ENCODE peak calls at places on chromosomes 11 and 22, in four cellular contexts. One of them, this sample, is unnamed.

GRCh38 chr11:96227244-96227643 is 115.8 kb downstream of the MAML2 start:
- DNase-seq in IMR-90: no peak
- DNase-seq in mesendoderm: no peak
- DNase-seq in H1: no peak
- DNase-seq in this sample: no peak

GRCh38 chr11:27705873-27706820 is 5.9 kb upstream of the BDNF start:
- DNase-seq in IMR-90: peak
- DNase-seq in mesendoderm: peak
- DNase-seq in H1: no peak
- DNase-seq in this sample: peak

GRCh38 chr11:64757549-64758329 is 2.0 kb downstream of the PYGM start:
- DNase-seq in IMR-90: no peak
- DNase-seq in mesendoderm: no peak
- DNase-seq in H1: no peak
- DNase-seq in this sample: no peak

GRCh38 chr11:133930767-133931448 is 25.9 kb downstream of the IGSF9B start:
- DNase-seq in IMR-90: no peak
- DNase-seq in mesendoderm: no peak
- DNase-seq in H1: no peak
- DNase-seq in this sample: peak

GRCh38 chr11:116418388-116419041 is 354.3 kb downstream of the BUD13 start:
- DNase-seq in IMR-90: no peak
- DNase-seq in mesendoderm: no peak
- DNase-seq in H1: no peak
- DNase-seq in this sample: no peak

GRCh38 chr11:134363161-134363560 is 31.4 kb downstream of the GLB1L2 start:
- DNase-seq in IMR-90: no peak
- DNase-seq in mesendoderm: no peak
- DNase-seq in H1: no peak
- DNase-seq in this sample: no peak

GRCh38 chr11:87740968-87741367 is 434.3 kb downstream of the RAB38 start:
- DNase-seq in IMR-90: no peak
- DNase-seq in mesendoderm: no peak
- DNase-seq in H1: no peak
- DNase-seq in this sample: no peak

GRCh38 chr11:133326849-133327248 is 205.5 kb downstream of the OPCML start:
- DNase-seq in IMR-90: no peak
- DNase-seq in mesendoderm: no peak
- DNase-seq in H1: no peak
- DNase-seq in this sample: no peak

GRCh38 chr22:35128637-35129036 is 62.7 kb downstream of the ISX start:
- DNase-seq in IMR-90: no peak
- DNase-seq in mesendoderm: no peak
- DNase-seq in H1: no peak
- DNase-seq in this sample: no peak

GRCh38 chr11:364991-365390 is 4.3 kb upstream of the B4GALNT4 start:
- DNase-seq in IMR-90: no peak
- DNase-seq in mesendoderm: no peak
- DNase-seq in H1: no peak
- DNase-seq in this sample: no peak

GRCh38 chr11:67158241-67158640 is 39.2 kb downstream of the KDM2A start:
- DNase-seq in IMR-90: peak
- DNase-seq in mesendoderm: no peak
- DNase-seq in H1: no peak
- DNase-seq in this sample: no peak

GRCh38 chr22:25747245-25747944 is 5.4 kb downstream of the MYO18B start:
- DNase-seq in IMR-90: peak
- DNase-seq in mesendoderm: no peak
- DNase-seq in H1: no peak
- DNase-seq in this sample: no peak

GRCh38 chr22:28600546-28601143 is 79.0 kb downstream of the TTC28 start:
- DNase-seq in IMR-90: peak
- DNase-seq in mesendoderm: peak
- DNase-seq in H1: no peak
- DNase-seq in this sample: no peak

GRCh38 chr22:25137577-25138525 is 61.8 kb upstream of the CRYBB3 start:
- DNase-seq in IMR-90: no peak
- DNase-seq in mesendoderm: peak
- DNase-seq in H1: no peak
- DNase-seq in this sample: no peak

GRCh38 chr11:122453586-122453985 is 201.9 kb upstream of the UBASH3B start:
- DNase-seq in IMR-90: no peak
- DNase-seq in mesendoderm: no peak
- DNase-seq in H1: no peak
- DNase-seq in this sample: no peak

GRCh38 chr11:73404048-73404447 is 27.8 kb downstream of the RELT start:
- DNase-seq in IMR-90: peak
- DNase-seq in mesendoderm: peak
- DNase-seq in H1: no peak
- DNase-seq in this sample: peak

GRCh38 chr11:104661901-104662300 is 236.4 kb downstream of the CASP12 start:
- DNase-seq in IMR-90: no peak
- DNase-seq in mesendoderm: no peak
- DNase-seq in H1: no peak
- DNase-seq in this sample: no peak

GRCh38 chr11:96254087-96254486 is 88.9 kb downstream of the MAML2 start:
- DNase-seq in IMR-90: peak
- DNase-seq in mesendoderm: peak
- DNase-seq in H1: no peak
- DNase-seq in this sample: no peak

GRCh38 chr11:133339495-133340140 is 192.7 kb downstream of the OPCML start:
- DNase-seq in IMR-90: no peak
- DNase-seq in mesendoderm: no peak
- DNase-seq in H1: no peak
- DNase-seq in this sample: no peak

GRCh38 chr22:43228330-43228729 is 41.4 kb upstream of the TTLL12 start:
- DNase-seq in IMR-90: peak
- DNase-seq in mesendoderm: peak
- DNase-seq in H1: peak
- DNase-seq in this sample: peak

DNA sequence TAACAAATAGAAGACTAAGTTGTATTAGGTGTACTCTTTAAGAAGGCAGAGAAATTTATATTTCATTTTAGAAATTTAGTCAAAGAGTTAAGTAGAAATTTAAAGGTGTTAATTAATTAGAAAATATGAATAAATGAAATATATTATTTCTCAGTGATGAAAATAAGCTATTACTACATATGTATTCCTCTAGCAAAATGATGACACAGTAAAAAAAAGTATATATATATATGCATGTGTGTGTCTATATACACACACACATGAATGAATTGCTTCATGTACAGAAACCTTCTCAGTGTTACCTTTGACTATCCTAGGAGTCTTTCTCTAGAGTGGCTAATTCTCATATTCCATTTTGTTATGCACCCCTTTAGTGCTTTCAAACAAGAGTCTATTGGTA is 7.7 kb downstream of the RNF141 start:
- DNase-seq in IMR-90: no peak
- DNase-seq in mesendoderm: no peak
- DNase-seq in H1: no peak
- DNase-seq in this sample: no peak
- H4K5ac ChIP-seq in IMR-90: no peak
- H4K5ac ChIP-seq in mesendoderm: no peak
- H4K5ac ChIP-seq in H1: no peak
- H4K5ac ChIP-seq in this sample: no peak

DNA sequence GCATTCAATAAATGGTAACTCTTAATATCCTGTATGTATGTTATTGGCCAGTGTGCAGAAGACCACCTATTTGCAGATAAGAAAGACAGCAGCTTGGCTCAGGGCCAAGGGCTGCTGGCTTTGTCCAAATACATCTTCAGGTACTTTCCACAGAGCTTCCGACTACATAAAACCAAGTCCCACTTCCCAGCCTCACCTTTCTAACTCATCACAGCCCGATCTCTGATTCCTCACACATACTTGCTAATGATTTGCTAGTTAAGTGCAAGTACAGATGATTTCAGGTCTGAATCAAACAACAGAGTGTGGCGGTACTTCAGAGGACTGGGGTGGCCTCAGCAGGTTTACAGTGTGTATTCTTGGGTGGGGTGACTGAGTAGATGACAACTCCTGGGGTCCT is 120.7 kb downstream of the ME3 start:
- DNase-seq in IMR-90: no peak
- DNase-seq in mesendoderm: no peak
- DNase-seq in H1: no peak
- DNase-seq in this sample: no peak
- H3K4ac ChIP-seq in IMR-90: peak
- H3K4ac ChIP-seq in mesendoderm: no peak
- H3K4ac ChIP-seq in H1: no peak
- H3K4ac ChIP-seq in this sample: no peak

DNA sequence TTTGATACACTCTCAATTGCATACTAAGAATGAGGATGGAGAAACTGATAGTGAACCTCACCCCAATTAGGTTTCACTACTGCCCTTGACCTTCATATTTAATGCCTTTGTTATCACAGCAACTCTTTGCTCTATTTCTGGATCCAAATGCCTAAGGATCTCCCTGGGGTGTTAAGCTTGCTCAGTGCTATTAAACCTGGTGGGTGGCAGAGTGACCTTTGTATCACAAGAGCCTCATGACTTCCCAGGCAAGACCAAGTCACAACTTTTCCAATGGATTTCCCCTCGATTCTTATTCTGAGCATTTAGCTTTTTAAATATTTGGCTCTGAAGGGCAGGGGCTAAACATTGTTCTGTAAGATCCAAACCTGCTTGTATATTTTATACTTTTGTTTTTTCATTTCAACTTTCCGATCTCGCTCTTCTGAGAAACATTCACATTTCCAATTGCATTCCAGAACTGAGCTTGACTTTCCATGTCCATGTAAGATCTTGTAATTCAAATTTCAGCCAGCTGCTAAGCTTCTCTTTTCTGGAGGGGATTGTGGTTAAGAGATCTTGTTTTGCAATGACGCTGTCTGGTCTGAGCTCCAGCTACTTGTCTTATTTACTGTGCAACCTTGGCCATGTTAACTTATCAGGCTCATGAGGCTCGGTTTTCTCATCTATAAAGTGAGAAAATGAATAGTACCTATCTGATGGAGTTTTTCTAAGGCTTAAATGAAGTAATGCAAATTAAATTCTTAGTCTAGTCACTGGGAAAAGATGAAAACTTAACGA is 6.4 kb upstream of the EHF start:
- DNase-seq in IMR-90: peak
- DNase-seq in mesendoderm: no peak
- DNase-seq in H1: no peak
- DNase-seq in this sample: no peak
- H4K5ac ChIP-seq in IMR-90: no peak
- H4K5ac ChIP-seq in mesendoderm: no peak
- H4K5ac ChIP-seq in H1: no peak
- H4K5ac ChIP-seq in this sample: no peak

DNA sequence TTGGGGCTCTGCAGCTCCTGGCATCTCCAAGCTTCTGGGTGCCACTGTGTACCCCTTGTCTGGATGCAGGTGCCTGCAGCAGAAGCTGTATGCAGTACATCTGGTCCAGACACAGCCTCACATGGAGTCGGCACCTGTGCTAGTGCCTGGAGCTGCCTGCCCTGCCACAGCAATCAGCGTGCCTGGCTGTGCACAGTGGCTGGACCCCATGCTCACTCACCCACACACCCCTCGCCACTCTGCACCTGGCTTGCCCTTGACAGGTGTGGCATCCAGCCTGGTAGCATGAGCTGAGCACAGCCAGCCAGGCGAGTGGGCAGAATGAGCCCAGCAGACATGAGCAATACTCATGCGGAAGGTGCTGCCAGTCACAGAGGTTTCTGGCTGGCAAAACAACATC is 19.5 kb upstream of the OR6A2 start:
- DNase-seq in IMR-90: no peak
- DNase-seq in mesendoderm: no peak
- DNase-seq in H1: no peak
- DNase-seq in this sample: no peak
- H3K4ac ChIP-seq in IMR-90: no peak
- H3K4ac ChIP-seq in mesendoderm: no peak
- H3K4ac ChIP-seq in H1: no peak
- H3K4ac ChIP-seq in this sample: no peak

GRCh38 chr11:2826679-2827056 is 58.9 kb downstream of the CDKN1C start:
- DNase-seq in IMR-90: no peak
- DNase-seq in mesendoderm: peak
- DNase-seq in H1: no peak
- DNase-seq in this sample: no peak
- H4K5ac ChIP-seq in IMR-90: peak
- H4K5ac ChIP-seq in mesendoderm: no peak
- H4K5ac ChIP-seq in H1: no peak
- H4K5ac ChIP-seq in this sample: no peak

GRCh38 chr22:36322602-36322915 is 65.2 kb downstream of the MYH9 start:
- DNase-seq in IMR-90: no peak
- DNase-seq in mesendoderm: no peak
- DNase-seq in H1: no peak
- DNase-seq in this sample: no peak

GRCh38 chr22:36320553-36320952 is 67.2 kb downstream of the MYH9 start:
- DNase-seq in IMR-90: no peak
- DNase-seq in mesendoderm: no peak
- DNase-seq in H1: no peak
- DNase-seq in this sample: no peak

GRCh38 chr22:36323182-36323854 is 64.4 kb downstream of the MYH9 start:
- DNase-seq in IMR-90: peak
- DNase-seq in mesendoderm: no peak
- DNase-seq in H1: no peak
- DNase-seq in this sample: no peak

GRCh38 chr22:36323855-36324331 is 63.9 kb downstream of the MYH9 start:
- DNase-seq in IMR-90: no peak
- DNase-seq in mesendoderm: no peak
- DNase-seq in H1: no peak
- DNase-seq in this sample: no peak

DNA sequence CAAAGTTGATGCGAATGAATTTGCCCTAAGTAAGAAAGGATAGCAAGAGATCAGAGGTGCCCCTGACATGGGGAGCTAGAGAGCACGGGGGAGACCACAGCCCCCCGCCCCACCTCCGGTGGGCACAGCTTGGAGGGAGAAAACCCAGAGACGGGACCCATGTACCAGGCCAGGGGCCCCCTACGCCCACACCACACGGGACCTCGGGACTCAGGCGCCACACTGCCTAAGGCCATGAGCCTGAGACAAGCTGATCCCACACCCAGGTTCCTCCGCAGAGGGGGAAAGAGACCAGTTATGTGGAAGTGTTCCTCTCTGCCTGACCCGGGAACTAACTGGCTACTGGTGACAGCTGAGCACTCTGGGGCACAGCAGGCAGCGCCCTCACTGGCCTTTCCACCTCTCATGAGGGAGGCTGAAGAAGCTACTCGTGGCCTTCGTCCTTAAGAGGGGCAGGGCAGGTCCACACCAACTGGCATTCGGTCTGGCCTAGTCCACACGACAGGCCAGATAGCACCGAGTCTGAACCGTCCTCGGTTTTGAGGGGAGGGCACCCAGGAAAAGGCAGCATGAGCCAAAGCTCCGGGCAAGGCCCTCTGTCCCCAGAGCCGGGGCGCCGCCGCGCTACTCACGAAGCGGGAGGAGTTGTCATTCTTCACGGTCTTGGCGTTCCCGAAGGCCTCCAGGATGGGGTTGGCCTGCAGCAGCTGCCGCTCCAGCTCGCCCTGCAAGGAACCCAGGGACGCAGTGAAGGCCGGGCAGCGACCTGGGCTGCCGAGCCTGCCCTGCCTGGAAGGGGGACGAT is 65.8 kb downstream of the MYH9 start:
- DNase-seq in IMR-90: no peak
- DNase-seq in mesendoderm: no peak
- DNase-seq in H1: no peak
- DNase-seq in this sample: no peak
- H3K4ac ChIP-seq in IMR-90: peak
- H3K4ac ChIP-seq in mesendoderm: no peak
- H3K4ac ChIP-seq in H1: no peak
- H3K4ac ChIP-seq in this sample: no peak

This sample was measured in H9.